ENCODE peak calls at places on chromosomes 1 and 21, in five cellular contexts. One of them, this sample, is unnamed.

GRCh38 chr1:157505481-157506272 is 46.6 kb downstream of the FCRL5 start:
- DNase-seq in GM13977: peak; percentile 76
- DNase-seq in left ventricle myocardium inferior: no peak
- DNase-seq in AG04450: peak; percentile 11
- DNase-seq in endothelial cell of umbilical vein: peak; percentile 60
- DNase-seq in this sample: peak; percentile 75

GRCh38 chr21:44619886-44620285 is 7.0 kb upstream of the KRTAP10-9 start:
- DNase-seq in GM13977: no peak
- DNase-seq in left ventricle myocardium inferior: no peak
- DNase-seq in AG04450: no peak
- DNase-seq in endothelial cell of umbilical vein: no peak
- DNase-seq in this sample: no peak

GRCh38 chr1:50724626-50725286 is 235.3 kb downstream of the FAF1 start:
- DNase-seq in GM13977: peak; percentile 35
- DNase-seq in left ventricle myocardium inferior: no peak
- DNase-seq in AG04450: no peak
- DNase-seq in endothelial cell of umbilical vein: peak; percentile 33
- DNase-seq in this sample: peak; percentile 42

GRCh38 chr1:50421768-50422674 is 1.2 kb downstream of the DMRTA2 start:
- DNase-seq in GM13977: no peak
- DNase-seq in left ventricle myocardium inferior: no peak
- DNase-seq in AG04450: no peak
- DNase-seq in endothelial cell of umbilical vein: no peak
- DNase-seq in this sample: no peak

GRCh38 chr1:223775054-223775453 is 62.7 kb downstream of the CAPN2 start:
- DNase-seq in GM13977: no peak
- DNase-seq in left ventricle myocardium inferior: no peak
- DNase-seq in AG04450: peak; percentile 53
- DNase-seq in endothelial cell of umbilical vein: peak; percentile 11
- DNase-seq in this sample: no peak

GRCh38 chr1:63363014-63363413 is 4.4 kb upstream of the ALG6 start:
- DNase-seq in GM13977: no peak
- DNase-seq in left ventricle myocardium inferior: no peak
- DNase-seq in AG04450: no peak
- DNase-seq in endothelial cell of umbilical vein: no peak
- DNase-seq in this sample: no peak

GRCh38 chr1:112636597-112637256 is 17.1 kb downstream of the CAPZA1 start:
- DNase-seq in GM13977: peak; percentile 48
- DNase-seq in left ventricle myocardium inferior: no peak
- DNase-seq in AG04450: no peak
- DNase-seq in endothelial cell of umbilical vein: peak; percentile 63
- DNase-seq in this sample: peak; percentile 37

GRCh38 chr1:53654216-53655210 is 84.5 kb downstream of the GLIS1 start:
- DNase-seq in GM13977: no peak
- DNase-seq in left ventricle myocardium inferior: no peak
- DNase-seq in AG04450: peak; percentile 49
- DNase-seq in endothelial cell of umbilical vein: no peak
- DNase-seq in this sample: no peak

GRCh38 chr1:174726167-174726879 is 273.4 kb upstream of the CACYBP start:
- DNase-seq in GM13977: peak; percentile 26
- DNase-seq in left ventricle myocardium inferior: no peak
- DNase-seq in AG04450: peak; percentile 13
- DNase-seq in endothelial cell of umbilical vein: peak; percentile 25
- DNase-seq in this sample: no peak

GRCh38 chr21:21730524-21730923 is 732.3 kb downstream of the NCAM2 start:
- DNase-seq in GM13977: no peak
- DNase-seq in left ventricle myocardium inferior: no peak
- DNase-seq in AG04450: no peak
- DNase-seq in endothelial cell of umbilical vein: no peak
- DNase-seq in this sample: no peak

GRCh38 chr1:219304227-219305226 is 130.8 kb downstream of the LYPLAL1 start:
- DNase-seq in GM13977: no peak
- DNase-seq in left ventricle myocardium inferior: peak; percentile 46
- DNase-seq in AG04450: no peak
- DNase-seq in endothelial cell of umbilical vein: peak; percentile 86
- DNase-seq in this sample: no peak

GRCh38 chr1:115313173-115313572 is 24.9 kb downstream of the NGF start:
- DNase-seq in GM13977: no peak
- DNase-seq in left ventricle myocardium inferior: no peak
- DNase-seq in AG04450: no peak
- DNase-seq in endothelial cell of umbilical vein: no peak
- DNase-seq in this sample: no peak

GRCh38 chr1:29584362-29584761 is 348.0 kb downstream of the PTPRU start:
- DNase-seq in GM13977: no peak
- DNase-seq in left ventricle myocardium inferior: no peak
- DNase-seq in AG04450: no peak
- DNase-seq in endothelial cell of umbilical vein: no peak
- DNase-seq in this sample: no peak

GRCh38 chr1:75125161-75125681 is 9.0 kb upstream of the LHX8 start:
- DNase-seq in GM13977: no peak
- DNase-seq in left ventricle myocardium inferior: no peak
- DNase-seq in AG04450: no peak
- DNase-seq in endothelial cell of umbilical vein: no peak
- DNase-seq in this sample: peak; percentile 14

GRCh38 chr1:75130312-75130677 is 3.9 kb upstream of the LHX8 start:
- DNase-seq in GM13977: no peak
- DNase-seq in left ventricle myocardium inferior: no peak
- DNase-seq in AG04450: no peak
- DNase-seq in endothelial cell of umbilical vein: no peak
- DNase-seq in this sample: peak; percentile 18

GRCh38 chr1:75126611-75127101 is 7.5 kb upstream of the LHX8 start:
- DNase-seq in GM13977: no peak
- DNase-seq in left ventricle myocardium inferior: no peak
- DNase-seq in AG04450: no peak
- DNase-seq in endothelial cell of umbilical vein: no peak
- DNase-seq in this sample: peak; percentile 7

GRCh38 chr1:75129660-75130311 is 4.4 kb upstream of the LHX8 start:
- DNase-seq in GM13977: no peak
- DNase-seq in left ventricle myocardium inferior: no peak
- DNase-seq in AG04450: no peak
- DNase-seq in endothelial cell of umbilical vein: no peak
- DNase-seq in this sample: no peak

DNA sequence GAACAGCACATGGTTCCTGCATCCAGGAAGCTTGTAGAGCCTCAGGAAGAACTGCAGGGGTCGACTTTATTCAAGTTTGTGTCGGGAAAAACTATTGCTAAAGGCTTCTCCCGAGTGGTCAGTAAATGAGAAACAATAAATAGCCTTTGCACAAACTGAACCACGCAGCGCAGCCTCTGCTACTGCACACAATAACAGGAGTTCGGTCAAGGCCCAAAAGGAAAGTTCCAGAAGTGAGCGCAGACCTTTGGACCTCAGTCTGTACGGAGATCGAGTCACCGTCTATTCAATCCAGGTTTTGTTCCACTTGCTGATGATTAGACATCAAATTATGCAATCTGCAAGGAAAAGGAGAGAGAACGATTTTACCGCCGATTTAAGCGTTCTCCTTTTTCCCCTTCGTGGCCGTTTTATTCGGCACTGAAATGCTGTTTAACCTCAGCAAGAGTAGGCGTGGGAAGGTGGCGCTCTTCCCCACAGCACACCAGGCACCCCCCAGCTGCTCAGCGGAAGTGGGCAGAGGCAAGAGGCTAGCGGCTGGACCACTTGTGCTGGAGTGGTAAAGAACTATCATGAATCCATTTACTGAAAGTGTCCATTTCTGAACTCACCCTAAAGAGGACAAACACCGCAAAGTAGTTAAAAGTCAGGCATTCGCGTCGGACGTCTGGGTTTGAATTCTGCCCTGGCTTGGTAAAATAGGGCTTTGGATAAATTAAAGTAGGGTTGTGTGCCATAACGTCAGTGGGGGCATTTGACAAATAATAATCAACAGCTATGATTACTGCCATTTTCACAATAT is 6.1 kb upstream of the LHX8 start:
- DNase-seq in GM13977: no peak
- DNase-seq in left ventricle myocardium inferior: no peak
- DNase-seq in AG04450: no peak
- DNase-seq in endothelial cell of umbilical vein: no peak
- DNase-seq in this sample: peak; percentile 4
- TF ChIP-seq CTCF in GM13977: no peak
- TF ChIP-seq CTCF in left ventricle myocardium inferior: no peak
- TF ChIP-seq CTCF in AG04450: no peak
- TF ChIP-seq CTCF in endothelial cell of umbilical vein: no peak
- TF ChIP-seq CTCF in this sample: no peak

DNA sequence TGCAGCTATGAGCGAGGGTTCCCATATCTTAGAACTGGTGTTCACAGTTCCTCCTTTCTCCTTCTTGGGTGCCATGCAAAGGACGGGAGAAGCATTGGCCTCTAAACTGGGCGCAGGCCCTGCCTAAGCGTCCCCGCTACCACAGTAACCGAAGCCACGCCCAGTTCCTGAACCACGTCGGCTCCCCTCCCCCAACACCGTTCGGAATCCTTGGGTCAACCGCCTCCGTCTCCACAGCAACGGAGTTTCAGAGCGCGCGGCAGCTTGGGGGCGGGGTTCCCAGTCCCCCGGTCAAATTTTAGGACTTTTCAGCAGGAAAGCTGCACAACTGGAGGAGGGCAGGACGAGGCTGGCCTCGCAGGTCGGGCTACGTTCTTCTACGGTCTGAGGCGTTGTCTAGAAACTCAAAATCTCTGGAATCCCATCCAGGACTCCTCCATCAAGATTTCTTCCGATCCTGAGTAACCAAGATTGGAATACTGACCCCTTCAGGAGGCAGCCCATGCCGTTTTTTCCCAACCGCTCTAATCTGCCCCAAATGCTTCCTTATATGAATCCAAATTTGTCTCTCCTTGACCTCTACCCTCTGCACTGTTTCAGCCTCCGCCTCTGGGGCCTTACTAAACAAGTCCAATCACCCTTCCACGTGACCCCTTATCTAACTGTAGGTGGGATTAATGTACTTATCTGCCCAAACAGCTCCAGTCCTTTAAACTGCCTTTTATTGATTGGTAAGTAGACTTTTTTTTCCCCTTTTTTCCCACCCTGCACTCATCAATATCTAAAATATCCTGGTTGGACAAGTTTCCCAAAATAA is at the start of gene SPAG17:
- DNase-seq in GM13977: peak; percentile 32
- DNase-seq in left ventricle myocardium inferior: peak; percentile 60
- DNase-seq in AG04450: no peak
- DNase-seq in endothelial cell of umbilical vein: peak; percentile 11
- DNase-seq in this sample: peak; percentile 21
- TF ChIP-seq CTCF in GM13977: no peak
- TF ChIP-seq CTCF in left ventricle myocardium inferior: peak; percentile 7
- TF ChIP-seq CTCF in AG04450: peak; percentile 39
- TF ChIP-seq CTCF in endothelial cell of umbilical vein: no peak
- TF ChIP-seq CTCF in this sample: no peak

DNA sequence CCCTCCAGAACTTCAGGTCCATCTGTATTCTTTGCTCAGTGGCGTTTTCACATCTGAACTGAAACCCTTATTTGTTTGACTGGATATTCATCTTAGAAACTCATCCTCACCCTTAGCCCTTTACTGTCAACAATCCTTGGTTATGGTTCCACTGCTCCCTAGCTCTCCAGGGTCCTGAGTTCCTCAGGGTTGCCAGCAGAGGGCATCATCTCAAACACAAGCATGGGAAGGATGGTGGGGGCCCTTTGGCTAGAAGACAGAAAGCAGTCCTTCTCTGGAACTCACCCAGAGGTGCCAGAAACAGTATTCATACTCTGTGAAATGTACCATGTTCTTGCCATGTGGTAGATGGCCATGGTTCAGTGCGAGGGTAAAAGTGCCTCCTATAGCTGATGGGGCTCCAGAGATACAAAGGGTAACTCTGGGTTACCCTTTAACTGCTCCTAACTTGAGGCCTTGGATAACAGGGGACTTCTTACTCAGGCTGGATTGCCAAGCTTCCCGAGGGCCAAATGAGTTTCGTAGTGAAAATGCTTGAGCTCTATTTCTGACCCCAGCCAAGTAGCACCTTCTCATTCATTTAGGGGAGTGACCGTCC is 11.3 kb downstream of the NCSTN start:
- DNase-seq in GM13977: no peak
- DNase-seq in left ventricle myocardium inferior: no peak
- DNase-seq in AG04450: no peak
- DNase-seq in endothelial cell of umbilical vein: no peak
- DNase-seq in this sample: no peak
- TF ChIP-seq CTCF in GM13977: peak; percentile 54
- TF ChIP-seq CTCF in left ventricle myocardium inferior: peak; percentile 53
- TF ChIP-seq CTCF in AG04450: peak; percentile 55
- TF ChIP-seq CTCF in endothelial cell of umbilical vein: peak; percentile 56
- TF ChIP-seq CTCF in this sample: peak; percentile 40

DNA sequence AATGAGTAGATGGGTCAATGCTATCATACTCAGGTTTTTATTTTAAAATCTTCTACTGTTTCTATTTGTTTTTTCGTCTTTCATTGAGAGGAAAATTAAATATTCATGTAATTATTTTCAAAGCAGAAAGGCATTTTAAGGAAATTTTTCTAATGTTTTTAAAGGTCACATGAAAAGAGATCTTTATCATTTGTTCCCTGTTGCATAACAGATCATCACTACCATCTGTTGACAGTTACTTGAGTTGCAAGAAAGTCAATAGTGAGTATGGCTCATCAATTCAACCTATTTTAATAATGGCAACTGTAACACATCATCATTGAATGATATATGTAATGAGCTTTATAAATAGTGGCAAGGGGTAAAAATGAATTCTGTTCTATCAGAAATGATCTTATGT is 369.7 kb downstream of the DPYD start:
- DNase-seq in GM13977: no peak
- DNase-seq in left ventricle myocardium inferior: no peak
- DNase-seq in AG04450: no peak
- DNase-seq in endothelial cell of umbilical vein: no peak
- DNase-seq in this sample: no peak
- TF ChIP-seq CTCF in GM13977: no peak
- TF ChIP-seq CTCF in left ventricle myocardium inferior: no peak
- TF ChIP-seq CTCF in AG04450: no peak
- TF ChIP-seq CTCF in endothelial cell of umbilical vein: no peak
- TF ChIP-seq CTCF in this sample: no peak

GRCh38 chr1:8902765-8903164 is 24.3 kb upstream of the ENO1 start:
- DNase-seq in GM13977: no peak
- DNase-seq in left ventricle myocardium inferior: no peak
- DNase-seq in AG04450: no peak
- DNase-seq in endothelial cell of umbilical vein: no peak
- DNase-seq in this sample: no peak

GRCh38 chr1:8899046-8899445 is 20.6 kb upstream of the ENO1 start:
- DNase-seq in GM13977: no peak
- DNase-seq in left ventricle myocardium inferior: no peak
- DNase-seq in AG04450: no peak
- DNase-seq in endothelial cell of umbilical vein: no peak
- DNase-seq in this sample: no peak

GRCh38 chr1:8905582-8906191 is 27.2 kb upstream of the ENO1 start:
- DNase-seq in GM13977: no peak
- DNase-seq in left ventricle myocardium inferior: no peak
- DNase-seq in AG04450: no peak
- DNase-seq in endothelial cell of umbilical vein: peak; percentile 24
- DNase-seq in this sample: no peak

GRCh38 chr1:8903908-8904650 is 25.6 kb upstream of the ENO1 start:
- DNase-seq in GM13977: no peak
- DNase-seq in left ventricle myocardium inferior: no peak
- DNase-seq in AG04450: peak; percentile 89
- DNase-seq in endothelial cell of umbilical vein: peak; percentile 80
- DNase-seq in this sample: no peak

DNA sequence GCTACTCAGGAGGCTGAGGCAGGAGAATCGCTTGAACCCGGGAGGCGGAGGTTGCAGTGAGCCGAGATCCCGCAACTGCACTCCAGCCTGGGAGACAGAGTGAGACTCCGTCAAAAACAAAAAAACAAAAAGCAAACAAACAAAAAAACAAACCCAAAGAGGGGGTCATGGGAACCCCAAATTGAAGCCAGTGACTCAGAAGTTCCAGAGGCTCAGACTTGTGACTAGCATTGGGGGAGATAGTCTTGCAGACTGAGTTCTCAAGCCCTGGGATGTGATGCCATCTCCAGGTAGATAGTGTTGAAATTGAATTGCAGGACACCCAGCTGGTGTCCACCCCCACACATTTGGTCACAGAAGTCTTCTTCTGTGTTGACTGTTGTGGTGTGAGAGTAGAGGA is 24.9 kb upstream of the ENO1 start:
- DNase-seq in GM13977: no peak
- DNase-seq in left ventricle myocardium inferior: no peak
- DNase-seq in AG04450: no peak
- DNase-seq in endothelial cell of umbilical vein: no peak
- DNase-seq in this sample: no peak
- TF ChIP-seq CTCF in GM13977: peak; percentile 9
- TF ChIP-seq CTCF in left ventricle myocardium inferior: no peak
- TF ChIP-seq CTCF in AG04450: no peak
- TF ChIP-seq CTCF in endothelial cell of umbilical vein: no peak
- TF ChIP-seq CTCF in this sample: no peak